ENCODE peak calls at places on chromosomes 3 and 15, in four cellular contexts. B is ovary, H is brain microvascular endothelial cell, E is psoas muscle. J is an unnamed sample.

GRCh38 chr3:144244662-144245061 is 273.0 kb downstream of the DIPK2A start:
- DNase-seq in B (no peak), H (no peak), E (no peak), J (no peak)

GRCh38 chr3:35663471-35663870 is 24.1 kb downstream of the ARPP21 start:
- DNase-seq in E (peak; percentile 70), B (no peak), H (no peak), J (no peak)

GRCh38 chr3:57464801-57465200 is 79.3 kb downstream of the DNAH12 start:
- DNase-seq in H (peak; percentile 5), B (no peak), E (no peak), J (no peak)

GRCh38 chr3:42336103-42336502 is 70.1 kb upstream of the CCK start:
- DNase-seq in E (no peak), B (no peak), H (no peak), J (no peak)

GRCh38 chr3:117105650-117106049 is 396.1 kb downstream of the TUSC7 start:
- DNase-seq in B (no peak), E (no peak), H (peak; percentile 53), J (no peak)

GRCh38 chr3:107068980-107069379 is 308.3 kb upstream of the CCDC54 start:
- DNase-seq in B (no peak), E (no peak), H (peak; percentile 73), J (peak; percentile 41)

GRCh38 chr3:129106866-129107565 is 14.6 kb downstream of the RAB43 start:
- DNase-seq in E (no peak), H (no peak), B (no peak), J (no peak)

GRCh38 chr3:59559721-59560514 is 510.1 kb upstream of the CFAP20DC start:
- DNase-seq in B (no peak), H (peak; percentile 98), E (no peak), J (peak; percentile 96)

GRCh38 chr15:39434751-39435238 is 146.1 kb upstream of the THBS1 start:
- DNase-seq in E (no peak), H (no peak), B (peak; percentile 26), J (no peak)

GRCh38 chr15:68258684-68259083 is 18.9 kb upstream of the FEM1B start:
- DNase-seq in H (no peak), B (no peak), E (peak; percentile 44), J (no peak)

GRCh38 chr3:171825222-171825828 is 15.0 kb upstream of the PLD1 start:
- DNase-seq in B (no peak), H (peak; percentile 87), E (no peak), J (no peak)

GRCh38 chr3:133896002-133896761 is 500 bp upstream of the RAB6B start:
- DNase-seq in B (no peak), E (no peak), H (no peak), J (no peak)

GRCh38 chr3:149356630-149357029 is 20.8 kb downstream of the TM4SF1 start:
- DNase-seq in E (no peak), H (no peak), B (no peak), J (no peak)

GRCh38 chr3:193686665-193687506 is 93.9 kb downstream of the OPA1 start:
- DNase-seq in B (no peak), E (no peak), H (no peak), J (no peak)

GRCh38 chr3:2837893-2838292 is 272.3 kb downstream of the IL5RA start:
- DNase-seq in E (no peak), H (no peak), B (no peak), J (no peak)

GRCh38 chr3:30085486-30085885 is 520.9 kb upstream of the TGFBR2 start:
- DNase-seq in B (no peak), H (no peak), E (no peak), J (no peak)

GRCh38 chr3:155744626-155745324 is at the start of gene PLCH1:
- DNase-seq in E (peak; percentile 51), H (peak; percentile 47), B (peak; percentile 53), J (no peak)

GRCh38 chr3:52313774-52314188 is 2.3 kb upstream of the DNAH1 start:
- DNase-seq in E (no peak), H (peak; percentile 47), B (no peak), J (no peak)

GRCh38 chr3:98172621-98173020 is 6.1 kb downstream of the OR5H15 start:
- DNase-seq in B (no peak), E (no peak), H (no peak), J (no peak)

GRCh38 chr15:83650831-83651230 is 3.1 kb upstream of the ADAMTSL3 start:
- DNase-seq in E (no peak), B (no peak), H (no peak), J (no peak)

GRCh38 chr3:99532246-99532645 is 106.1 kb upstream of the COL8A1 start:
- DNase-seq in H (peak; percentile 84), B (no peak), E (no peak), J (no peak)

GRCh38 chr3:20935791-20936190 is 749.8 kb upstream of the SGO1 start:
- DNase-seq in H (no peak), E (no peak), B (no peak), J (no peak)

GRCh38 chr3:88000853-88001252 is 58.0 kb downstream of the CGGBP1 start:
- DNase-seq in E (no peak), B (no peak), H (no peak), J (no peak)

GRCh38 chr3:71046791-71047190 is 536.7 kb downstream of the FOXP1 start:
- DNase-seq in H (no peak), E (no peak), B (no peak), J (no peak)

GRCh38 chr3:133531981-133532380 is 41.5 kb upstream of the CDV3 start:
- DNase-seq in B (no peak), E (no peak), H (peak; percentile 88), J (no peak)

GRCh38 chr3:71560665-71561064 is 22.9 kb downstream of the FOXP1 start:
- DNase-seq in H (no peak), B (no peak), E (no peak), J (no peak)

GRCh38 chr3:53708001-53708621 is 138.1 kb downstream of the CHDH start:
- DNase-seq in H (no peak), B (no peak), E (no peak), J (no peak)

GRCh38 chr15:89442671-89443307 is 53.6 kb downstream of the RHCG start:
- DNase-seq in E (no peak), B (no peak), H (peak; percentile 24), J (no peak)

GRCh38 chr3:5309181-5309580 is 121.7 kb downstream of the EDEM1 start:
- DNase-seq in H (no peak), B (no peak), E (no peak), J (no peak)

DNA sequence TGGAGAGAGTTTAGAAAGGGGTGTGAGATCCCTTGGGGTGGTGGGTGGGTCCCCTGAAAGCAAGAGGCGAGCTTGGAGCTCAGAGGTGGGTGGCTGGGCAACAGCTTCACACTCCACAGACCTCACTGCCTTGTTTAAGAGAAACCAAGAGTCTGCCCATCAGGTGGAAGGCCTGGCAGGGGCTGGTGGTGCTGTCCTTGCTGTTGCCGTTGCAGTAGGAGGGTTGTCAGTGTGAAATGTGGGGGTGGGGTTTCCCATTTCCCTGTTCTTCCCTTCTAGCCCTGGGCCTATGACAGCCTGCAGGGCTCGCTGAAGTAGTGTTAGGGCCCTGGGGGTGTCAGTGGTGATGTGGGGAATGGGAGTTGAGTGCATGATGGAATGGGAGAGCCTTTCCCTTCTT is 4.1 kb downstream of the PLEKHO2 start:
- DNase-seq in B (no peak), E (no peak), H (no peak), J (no peak)
- H3K4me3 ChIP-seq in B (no peak overlapping the region), E (peak overlapping the region; percentile 93), H (no peak overlapping the region), J (no peak overlapping the region)

GRCh38 chr3:184741798-184742675 is 30.2 kb upstream of the MAGEF1 start:
- DNase-seq in E (no peak), B (no peak), H (no peak), J (no peak)
- TF ChIP-seq CTCF in E (no peak), B (no peak), H (peak; percentile 22), J (no peak)

GRCh38 chr15:66327736-66328135 is 28.7 kb downstream of the TIPIN start:
- DNase-seq in E (no peak), B (no peak), H (no peak), J (no peak)
- H3K36me3 ChIP-seq in E (peaks cover 4% of the 10 kb centered on the region), B (no peaks in the 10 kb centered on the region), H (peaks cover 12% of the 10 kb centered on the region), J (peaks cover 3% of the 10 kb centered on the region)

GRCh38 chr3:39149059-39149455 is 4.3 kb downstream of the CSRNP1 start:
- DNase-seq in E (no peak), H (no peak), B (no peak), J (no peak)
- H3K4me3 ChIP-seq in E (peak overlapping the region; percentile 93), H (no peak overlapping the region), B (no peak overlapping the region), J (no peak overlapping the region)

DNA sequence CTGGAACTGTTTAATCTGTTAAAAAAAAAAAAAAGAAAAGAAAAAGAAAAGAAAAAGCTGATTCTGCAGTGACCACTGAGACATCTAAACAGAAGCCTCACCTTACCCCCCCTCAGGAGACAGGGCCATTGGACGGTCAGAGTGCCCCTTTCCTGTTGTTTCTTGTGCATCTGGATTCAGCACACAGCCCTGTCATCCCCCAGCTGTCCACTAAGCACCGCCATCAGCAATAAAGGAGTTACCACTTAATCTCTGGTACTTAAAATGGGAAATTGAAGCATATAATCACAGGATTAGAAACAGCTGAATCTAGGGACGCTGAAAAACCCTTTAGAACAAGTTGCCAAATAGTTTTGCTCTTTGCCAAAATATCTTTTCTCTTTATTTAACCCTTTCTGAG is 62.5 kb downstream of the TRIM69 start:
- DNase-seq in B (no peak), H (peak; percentile 4), E (no peak), J (no peak)
- TF ChIP-seq CTCF in B (no peak), H (peak; percentile 64), E (no peak), J (peak; percentile 37)

J was measured in kidney epithelial cell.